ENCODE peak calls at places on chromosomes 3 and 15, in six cellular contexts. One of them, this sample, is unnamed.

GRCh38 chr3:196708467-196708866 is 3.6 kb downstream of the CEP19 start:
- DNase-seq in fibroblast of lung: no peak
- DNase-seq in neural progenitor cell: no peak
- DNase-seq in ovary: no peak
- DNase-seq in A549: no peak
- DNase-seq in right atrium auricular region: no peak
- DNase-seq in this sample: peak

GRCh38 chr3:14725015-14725431 is 50.1 kb downstream of the C3orf20 start:
- DNase-seq in fibroblast of lung: peak
- DNase-seq in neural progenitor cell: no peak
- DNase-seq in ovary: no peak
- DNase-seq in A549: peak
- DNase-seq in right atrium auricular region: no peak
- DNase-seq in this sample: no peak

GRCh38 chr15:100101389-100102089 is 240.2 kb downstream of the ADAMTS17 start:
- DNase-seq in fibroblast of lung: no peak
- DNase-seq in neural progenitor cell: no peak
- DNase-seq in ovary: no peak
- DNase-seq in A549: no peak
- DNase-seq in right atrium auricular region: peak
- DNase-seq in this sample: no peak

GRCh38 chr3:134485075-134485536 is 679 bp downstream of the ANAPC13 start:
- DNase-seq in fibroblast of lung: no peak
- DNase-seq in neural progenitor cell: peak
- DNase-seq in ovary: no peak
- DNase-seq in A549: peak
- DNase-seq in right atrium auricular region: no peak
- DNase-seq in this sample: no peak

GRCh38 chr15:26702381-26702780 is 70.5 kb downstream of the GABRB3 start:
- DNase-seq in fibroblast of lung: no peak
- DNase-seq in neural progenitor cell: no peak
- DNase-seq in ovary: no peak
- DNase-seq in A549: no peak
- DNase-seq in right atrium auricular region: no peak
- DNase-seq in this sample: no peak

GRCh38 chr3:86563358-86563970 is 427.5 kb downstream of the VGLL3 start:
- DNase-seq in fibroblast of lung: peak
- DNase-seq in neural progenitor cell: peak
- DNase-seq in ovary: no peak
- DNase-seq in A549: peak
- DNase-seq in right atrium auricular region: no peak
- DNase-seq in this sample: no peak

GRCh38 chr15:80570553-80570952 is 124.6 kb upstream of the ABHD17C start:
- DNase-seq in fibroblast of lung: no peak
- DNase-seq in neural progenitor cell: no peak
- DNase-seq in ovary: no peak
- DNase-seq in A549: no peak
- DNase-seq in right atrium auricular region: no peak
- DNase-seq in this sample: peak

GRCh38 chr3:110856916-110857315 is 214.7 kb upstream of the NECTIN3 start:
- DNase-seq in fibroblast of lung: no peak
- DNase-seq in neural progenitor cell: no peak
- DNase-seq in ovary: no peak
- DNase-seq in A549: no peak
- DNase-seq in right atrium auricular region: no peak
- DNase-seq in this sample: peak

GRCh38 chr15:68191555-68191954 is 13.6 kb downstream of the CALML4 start:
- DNase-seq in fibroblast of lung: no peak
- DNase-seq in neural progenitor cell: no peak
- DNase-seq in ovary: no peak
- DNase-seq in A549: no peak
- DNase-seq in right atrium auricular region: no peak
- DNase-seq in this sample: no peak

GRCh38 chr3:53250453-53250852 is 5.4 kb downstream of the TKT start:
- DNase-seq in fibroblast of lung: no peak
- DNase-seq in neural progenitor cell: no peak
- DNase-seq in ovary: no peak
- DNase-seq in A549: no peak
- DNase-seq in right atrium auricular region: no peak
- DNase-seq in this sample: no peak
- TF ChIP-seq CTCF in fibroblast of lung: no peak
- TF ChIP-seq CTCF in neural progenitor cell: no peak
- TF ChIP-seq CTCF in ovary: no peak
- TF ChIP-seq CTCF in A549: no peak
- TF ChIP-seq CTCF in right atrium auricular region: no peak
- TF ChIP-seq CTCF in this sample: no peak

GRCh38 chr3:10600159-10601125 is 95.1 kb upstream of the ATP2B2 start:
- DNase-seq in fibroblast of lung: no peak
- DNase-seq in neural progenitor cell: peak
- DNase-seq in ovary: no peak
- DNase-seq in A549: no peak
- DNase-seq in right atrium auricular region: no peak
- DNase-seq in this sample: no peak

GRCh38 chr3:10597733-10598132 is 92.3 kb upstream of the ATP2B2 start:
- DNase-seq in fibroblast of lung: no peak
- DNase-seq in neural progenitor cell: no peak
- DNase-seq in ovary: no peak
- DNase-seq in A549: no peak
- DNase-seq in right atrium auricular region: no peak
- DNase-seq in this sample: no peak

GRCh38 chr3:10599017-10599416 is 93.6 kb upstream of the ATP2B2 start:
- DNase-seq in fibroblast of lung: no peak
- DNase-seq in neural progenitor cell: no peak
- DNase-seq in ovary: no peak
- DNase-seq in A549: no peak
- DNase-seq in right atrium auricular region: no peak
- DNase-seq in this sample: no peak

GRCh38 chr3:10601131-10601856 is 95.9 kb upstream of the ATP2B2 start:
- DNase-seq in fibroblast of lung: no peak
- DNase-seq in neural progenitor cell: no peak
- DNase-seq in ovary: no peak
- DNase-seq in A549: no peak
- DNase-seq in right atrium auricular region: no peak
- DNase-seq in this sample: no peak

DNA sequence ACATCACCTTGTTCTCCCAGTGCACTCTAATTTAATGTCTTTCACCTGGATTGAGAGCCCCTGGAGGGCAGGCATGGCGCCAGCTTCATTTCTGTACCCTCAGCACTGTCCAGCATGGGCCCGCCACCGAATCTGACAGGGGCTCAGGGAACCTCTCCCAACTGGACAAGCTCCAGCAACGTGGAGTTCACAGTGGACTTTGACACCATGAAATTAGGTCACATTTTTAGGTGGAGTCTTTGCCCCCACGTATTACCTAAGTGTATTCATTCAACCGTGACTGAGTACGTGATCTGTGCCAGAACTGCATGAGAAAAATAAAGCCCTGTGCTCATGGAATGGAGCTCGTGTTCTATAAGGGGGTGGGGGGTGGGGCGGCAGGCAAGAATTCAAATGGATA is 94.1 kb upstream of the ATP2B2 start:
- DNase-seq in fibroblast of lung: no peak
- DNase-seq in neural progenitor cell: no peak
- DNase-seq in ovary: no peak
- DNase-seq in A549: no peak
- DNase-seq in right atrium auricular region: no peak
- DNase-seq in this sample: no peak
- H3K27ac ChIP-seq in fibroblast of lung: no peak
- H3K27ac ChIP-seq in neural progenitor cell: no peak
- H3K27ac ChIP-seq in ovary: no peak
- H3K27ac ChIP-seq in A549: no peak
- H3K27ac ChIP-seq in right atrium auricular region: no peak
- H3K27ac ChIP-seq in this sample: no peak

GRCh38 chr3:128464702-128465101 is 2.0 kb downstream of the DNAJB8 start:
- DNase-seq in fibroblast of lung: no peak
- DNase-seq in neural progenitor cell: no peak
- DNase-seq in ovary: no peak
- DNase-seq in A549: no peak
- DNase-seq in right atrium auricular region: no peak
- DNase-seq in this sample: no peak

GRCh38 chr3:128463771-128464170 is 2.9 kb downstream of the DNAJB8 start:
- DNase-seq in fibroblast of lung: no peak
- DNase-seq in neural progenitor cell: no peak
- DNase-seq in ovary: no peak
- DNase-seq in A549: no peak
- DNase-seq in right atrium auricular region: no peak
- DNase-seq in this sample: no peak

GRCh38 chr3:128463354-128463753 is 3.3 kb downstream of the DNAJB8 start:
- DNase-seq in fibroblast of lung: no peak
- DNase-seq in neural progenitor cell: no peak
- DNase-seq in ovary: no peak
- DNase-seq in A549: no peak
- DNase-seq in right atrium auricular region: no peak
- DNase-seq in this sample: no peak

GRCh38 chr3:128462341-128462910 is 4.3 kb downstream of the DNAJB8 start:
- DNase-seq in fibroblast of lung: no peak
- DNase-seq in neural progenitor cell: no peak
- DNase-seq in ovary: no peak
- DNase-seq in A549: no peak
- DNase-seq in right atrium auricular region: no peak
- DNase-seq in this sample: no peak

DNA sequence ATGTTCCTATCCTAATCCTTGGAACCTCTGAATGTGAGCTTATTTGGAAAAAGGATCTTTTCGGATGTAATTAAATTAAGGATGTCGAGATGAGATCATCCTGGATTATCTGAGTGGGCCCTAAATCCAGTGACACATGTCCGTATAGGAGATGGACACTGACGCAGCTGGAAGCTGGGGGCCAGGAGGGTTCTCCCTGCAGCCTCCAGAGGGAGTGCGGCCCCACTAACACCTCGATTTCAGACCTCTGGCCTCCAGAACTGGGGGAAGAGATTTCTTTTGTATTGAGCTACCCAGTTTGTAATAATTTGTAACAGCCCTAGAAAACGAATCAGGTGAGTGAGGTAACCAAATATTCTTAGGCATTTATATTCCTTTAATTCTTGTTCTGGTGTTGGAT is 2.5 kb downstream of the DNAJB8 start:
- DNase-seq in fibroblast of lung: no peak
- DNase-seq in neural progenitor cell: no peak
- DNase-seq in ovary: no peak
- DNase-seq in A549: no peak
- DNase-seq in right atrium auricular region: no peak
- DNase-seq in this sample: no peak
- TF ChIP-seq CTCF in fibroblast of lung: no peak
- TF ChIP-seq CTCF in neural progenitor cell: no peak
- TF ChIP-seq CTCF in ovary: no peak
- TF ChIP-seq CTCF in A549: no peak
- TF ChIP-seq CTCF in right atrium auricular region: peak
- TF ChIP-seq CTCF in this sample: no peak

GRCh38 chr3:52473031-52473430 is 17.6 kb downstream of the NISCH start:
- DNase-seq in fibroblast of lung: no peak
- DNase-seq in neural progenitor cell: no peak
- DNase-seq in ovary: no peak
- DNase-seq in A549: no peak
- DNase-seq in right atrium auricular region: no peak
- DNase-seq in this sample: no peak

GRCh38 chr3:52470920-52471319 is 15.5 kb downstream of the NISCH start:
- DNase-seq in fibroblast of lung: no peak
- DNase-seq in neural progenitor cell: no peak
- DNase-seq in ovary: no peak
- DNase-seq in A549: no peak
- DNase-seq in right atrium auricular region: no peak
- DNase-seq in this sample: no peak

GRCh38 chr3:52471371-52472238 is 16.2 kb downstream of the NISCH start:
- DNase-seq in fibroblast of lung: peak
- DNase-seq in neural progenitor cell: peak
- DNase-seq in ovary: no peak
- DNase-seq in A549: peak
- DNase-seq in right atrium auricular region: peak
- DNase-seq in this sample: no peak

GRCh38 chr3:52469001-52469400 is 13.6 kb downstream of the NISCH start:
- DNase-seq in fibroblast of lung: no peak
- DNase-seq in neural progenitor cell: no peak
- DNase-seq in ovary: no peak
- DNase-seq in A549: no peak
- DNase-seq in right atrium auricular region: no peak
- DNase-seq in this sample: no peak

DNA sequence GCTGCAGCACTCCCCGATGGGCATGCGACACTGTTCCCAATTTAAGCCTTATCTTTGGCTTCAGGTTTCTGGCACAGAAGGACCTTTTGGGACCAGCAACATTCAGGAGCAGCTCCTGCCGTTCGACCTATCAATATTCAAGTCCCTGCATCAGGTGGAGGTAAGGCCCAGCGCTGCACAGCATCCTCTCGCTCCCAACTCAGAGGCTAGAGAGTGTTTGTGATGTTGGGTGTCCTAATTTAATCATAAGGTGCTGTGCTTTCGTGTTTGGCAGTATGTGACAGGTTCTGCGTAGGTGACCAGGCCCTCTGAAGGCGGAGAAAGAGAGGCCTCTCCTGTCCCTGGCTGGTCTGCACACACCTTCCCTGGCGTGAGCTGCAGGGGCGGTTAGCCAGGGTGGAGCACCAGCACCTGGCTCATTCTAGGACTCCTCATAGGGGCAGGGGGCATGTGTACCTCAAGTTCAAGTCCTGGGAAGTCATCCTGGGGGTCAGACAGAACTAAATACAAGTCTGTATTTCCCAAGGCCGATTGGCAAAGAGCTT is 16.9 kb downstream of the NISCH start:
- DNase-seq in fibroblast of lung: no peak
- DNase-seq in neural progenitor cell: no peak
- DNase-seq in ovary: no peak
- DNase-seq in A549: no peak
- DNase-seq in right atrium auricular region: no peak
- DNase-seq in this sample: no peak
- H3K27ac ChIP-seq in fibroblast of lung: no peak
- H3K27ac ChIP-seq in neural progenitor cell: no peak
- H3K27ac ChIP-seq in ovary: no peak
- H3K27ac ChIP-seq in A549: no peak
- H3K27ac ChIP-seq in right atrium auricular region: no peak
- H3K27ac ChIP-seq in this sample: no peak

GRCh38 chr15:92273286-92273685 is 120.4 kb upstream of the ST8SIA2 start:
- DNase-seq in fibroblast of lung: no peak
- DNase-seq in neural progenitor cell: no peak
- DNase-seq in ovary: no peak
- DNase-seq in A549: no peak
- DNase-seq in right atrium auricular region: no peak
- DNase-seq in this sample: no peak

GRCh38 chr15:92272106-92272505 is 121.6 kb upstream of the ST8SIA2 start:
- DNase-seq in fibroblast of lung: no peak
- DNase-seq in neural progenitor cell: no peak
- DNase-seq in ovary: no peak
- DNase-seq in A549: no peak
- DNase-seq in right atrium auricular region: no peak
- DNase-seq in this sample: no peak

GRCh38 chr15:92273732-92274131 is 119.9 kb upstream of the ST8SIA2 start:
- DNase-seq in fibroblast of lung: no peak
- DNase-seq in neural progenitor cell: no peak
- DNase-seq in ovary: no peak
- DNase-seq in A549: no peak
- DNase-seq in right atrium auricular region: no peak
- DNase-seq in this sample: no peak

GRCh38 chr15:92277776-92278175 is 115.9 kb upstream of the ST8SIA2 start:
- DNase-seq in fibroblast of lung: no peak
- DNase-seq in neural progenitor cell: peak
- DNase-seq in ovary: no peak
- DNase-seq in A549: peak
- DNase-seq in right atrium auricular region: no peak
- DNase-seq in this sample: peak
- TF ChIP-seq CTCF in fibroblast of lung: no peak
- TF ChIP-seq CTCF in neural progenitor cell: peak
- TF ChIP-seq CTCF in ovary: no peak
- TF ChIP-seq CTCF in A549: peak
- TF ChIP-seq CTCF in right atrium auricular region: peak
- TF ChIP-seq CTCF in this sample: peak

GRCh38 chr3:113211370-113212154 is at the start of gene BOC:
- DNase-seq in fibroblast of lung: peak
- DNase-seq in neural progenitor cell: peak
- DNase-seq in ovary: peak
- DNase-seq in A549: peak
- DNase-seq in right atrium auricular region: no peak
- DNase-seq in this sample: peak
- H3K27ac ChIP-seq in fibroblast of lung: peak
- H3K27ac ChIP-seq in neural progenitor cell: peak
- H3K27ac ChIP-seq in ovary: peak
- H3K27ac ChIP-seq in A549: peak
- H3K27ac ChIP-seq in right atrium auricular region: peak
- H3K27ac ChIP-seq in this sample: peak

This sample was measured in foreskin keratinocyte.